ENCODE peak calls at places on chromosomes 1 and 21, in ten cellular contexts. One of them, this sample, is unnamed.

GRCh38 chr1:36876990-36877389 is 157.3 kb downstream of the GRIK3 start:
- DNase-seq in body of pancreas: no peak
- DNase-seq in T follicular helper cell: no peak
- DNase-seq in COR-L47: no peak
- DNase-seq in memory B cell: no peak
- DNase-seq in type B pancreatic cell: peak; percentile 11
- DNase-seq in A549: no peak
- DNase-seq in activated CD4-positive, alpha-beta T cell treated with anti-CD3 and anti-CD28 coated beads, Interleukin-2, amount 50 U/mL, for 48 hours: no peak
- DNase-seq in dermis microvascular lymphatic vessel endothelial cell: no peak
- DNase-seq in smooth muscle cell of the brain vasculature: no peak
- DNase-seq in this sample: no peak

GRCh38 chr1:68120136-68120791 is 69.8 kb upstream of the DIRAS3 start:
- DNase-seq in body of pancreas: peak; percentile 71
- DNase-seq in T follicular helper cell: no peak
- DNase-seq in COR-L47: peak; percentile 49
- DNase-seq in memory B cell: peak; percentile 40
- DNase-seq in type B pancreatic cell: no peak
- DNase-seq in A549: peak; percentile 31
- DNase-seq in activated CD4-positive, alpha-beta T cell treated with anti-CD3 and anti-CD28 coated beads, Interleukin-2, amount 50 U/mL, for 48 hours: peak; percentile 13
- DNase-seq in dermis microvascular lymphatic vessel endothelial cell: peak; percentile 61
- DNase-seq in smooth muscle cell of the brain vasculature: peak; percentile 74
- DNase-seq in this sample: no peak

GRCh38 chr1:201119826-201120225 is 7.2 kb downstream of the ASCL5 start:
- DNase-seq in body of pancreas: no peak
- DNase-seq in T follicular helper cell: no peak
- DNase-seq in COR-L47: peak; percentile 8
- DNase-seq in memory B cell: no peak
- DNase-seq in type B pancreatic cell: no peak
- DNase-seq in A549: no peak
- DNase-seq in activated CD4-positive, alpha-beta T cell treated with anti-CD3 and anti-CD28 coated beads, Interleukin-2, amount 50 U/mL, for 48 hours: no peak
- DNase-seq in dermis microvascular lymphatic vessel endothelial cell: no peak
- DNase-seq in smooth muscle cell of the brain vasculature: no peak
- DNase-seq in this sample: no peak

GRCh38 chr1:113905435-113905861 is 322 bp downstream of the DCLRE1B start:
- DNase-seq in body of pancreas: no peak
- DNase-seq in T follicular helper cell: no peak
- DNase-seq in COR-L47: peak; percentile 15
- DNase-seq in memory B cell: no peak
- DNase-seq in type B pancreatic cell: no peak
- DNase-seq in A549: no peak
- DNase-seq in activated CD4-positive, alpha-beta T cell treated with anti-CD3 and anti-CD28 coated beads, Interleukin-2, amount 50 U/mL, for 48 hours: peak; percentile 41
- DNase-seq in dermis microvascular lymphatic vessel endothelial cell: no peak
- DNase-seq in smooth muscle cell of the brain vasculature: no peak
- DNase-seq in this sample: no peak

GRCh38 chr1:145995964-145996432 is 381 bp downstream of the TXNIP start:
- DNase-seq in body of pancreas: no peak
- DNase-seq in T follicular helper cell: no peak
- DNase-seq in COR-L47: peak; percentile 14
- DNase-seq in memory B cell: no peak
- DNase-seq in type B pancreatic cell: no peak
- DNase-seq in A549: no peak
- DNase-seq in activated CD4-positive, alpha-beta T cell treated with anti-CD3 and anti-CD28 coated beads, Interleukin-2, amount 50 U/mL, for 48 hours: no peak
- DNase-seq in dermis microvascular lymphatic vessel endothelial cell: no peak
- DNase-seq in smooth muscle cell of the brain vasculature: no peak
- DNase-seq in this sample: no peak

GRCh38 chr1:20658166-20658915 is 2.8 kb downstream of the DDOST start:
- DNase-seq in body of pancreas: no peak
- DNase-seq in T follicular helper cell: no peak
- DNase-seq in COR-L47: no peak
- DNase-seq in memory B cell: no peak
- DNase-seq in type B pancreatic cell: no peak
- DNase-seq in A549: no peak
- DNase-seq in activated CD4-positive, alpha-beta T cell treated with anti-CD3 and anti-CD28 coated beads, Interleukin-2, amount 50 U/mL, for 48 hours: no peak
- DNase-seq in dermis microvascular lymphatic vessel endothelial cell: no peak
- DNase-seq in smooth muscle cell of the brain vasculature: no peak
- DNase-seq in this sample: no peak

GRCh38 chr21:34817821-34818662 is 149.2 kb downstream of the CLIC6 start:
- DNase-seq in body of pancreas: no peak
- DNase-seq in T follicular helper cell: no peak
- DNase-seq in COR-L47: no peak
- DNase-seq in memory B cell: no peak
- DNase-seq in type B pancreatic cell: no peak
- DNase-seq in A549: no peak
- DNase-seq in activated CD4-positive, alpha-beta T cell treated with anti-CD3 and anti-CD28 coated beads, Interleukin-2, amount 50 U/mL, for 48 hours: no peak
- DNase-seq in dermis microvascular lymphatic vessel endothelial cell: no peak
- DNase-seq in smooth muscle cell of the brain vasculature: no peak
- DNase-seq in this sample: no peak

GRCh38 chr1:51284487-51284954 is 45.8 kb downstream of the TTC39A start:
- DNase-seq in body of pancreas: peak; percentile 76
- DNase-seq in T follicular helper cell: no peak
- DNase-seq in COR-L47: peak; percentile 40
- DNase-seq in memory B cell: no peak
- DNase-seq in type B pancreatic cell: no peak
- DNase-seq in A549: no peak
- DNase-seq in activated CD4-positive, alpha-beta T cell treated with anti-CD3 and anti-CD28 coated beads, Interleukin-2, amount 50 U/mL, for 48 hours: no peak
- DNase-seq in dermis microvascular lymphatic vessel endothelial cell: no peak
- DNase-seq in smooth muscle cell of the brain vasculature: no peak
- DNase-seq in this sample: no peak

GRCh38 chr1:170791941-170792340 is 128.0 kb downstream of the PRRX1 start:
- DNase-seq in body of pancreas: no peak
- DNase-seq in T follicular helper cell: no peak
- DNase-seq in COR-L47: no peak
- DNase-seq in memory B cell: no peak
- DNase-seq in type B pancreatic cell: no peak
- DNase-seq in A549: no peak
- DNase-seq in activated CD4-positive, alpha-beta T cell treated with anti-CD3 and anti-CD28 coated beads, Interleukin-2, amount 50 U/mL, for 48 hours: no peak
- DNase-seq in dermis microvascular lymphatic vessel endothelial cell: no peak
- DNase-seq in smooth muscle cell of the brain vasculature: no peak
- DNase-seq in this sample: no peak

GRCh38 chr1:234683856-234684632 is 74.1 kb upstream of the IRF2BP2 start:
- DNase-seq in body of pancreas: peak; percentile 95
- DNase-seq in T follicular helper cell: no peak
- DNase-seq in COR-L47: no peak
- DNase-seq in memory B cell: no peak
- DNase-seq in type B pancreatic cell: no peak
- DNase-seq in A549: peak; percentile 76
- DNase-seq in activated CD4-positive, alpha-beta T cell treated with anti-CD3 and anti-CD28 coated beads, Interleukin-2, amount 50 U/mL, for 48 hours: no peak
- DNase-seq in dermis microvascular lymphatic vessel endothelial cell: peak; percentile 30
- DNase-seq in smooth muscle cell of the brain vasculature: no peak
- DNase-seq in this sample: no peak

GRCh38 chr1:162070094-162070748 is 730 bp downstream of the NOS1AP start:
- DNase-seq in body of pancreas: peak; percentile 65
- DNase-seq in T follicular helper cell: no peak
- DNase-seq in COR-L47: no peak
- DNase-seq in memory B cell: no peak
- DNase-seq in type B pancreatic cell: peak; percentile 71
- DNase-seq in A549: peak; percentile 8
- DNase-seq in activated CD4-positive, alpha-beta T cell treated with anti-CD3 and anti-CD28 coated beads, Interleukin-2, amount 50 U/mL, for 48 hours: no peak
- DNase-seq in dermis microvascular lymphatic vessel endothelial cell: no peak
- DNase-seq in smooth muscle cell of the brain vasculature: no peak
- DNase-seq in this sample: no peak

GRCh38 chr1:41539999-41540398 is 55.5 kb upstream of the EDN2 start:
- DNase-seq in body of pancreas: no peak
- DNase-seq in T follicular helper cell: no peak
- DNase-seq in COR-L47: no peak
- DNase-seq in memory B cell: no peak
- DNase-seq in type B pancreatic cell: no peak
- DNase-seq in A549: no peak
- DNase-seq in activated CD4-positive, alpha-beta T cell treated with anti-CD3 and anti-CD28 coated beads, Interleukin-2, amount 50 U/mL, for 48 hours: no peak
- DNase-seq in dermis microvascular lymphatic vessel endothelial cell: no peak
- DNase-seq in smooth muscle cell of the brain vasculature: no peak
- DNase-seq in this sample: no peak

GRCh38 chr1:30449428-30450147 is 273.8 kb downstream of the MATN1 start:
- DNase-seq in body of pancreas: no peak
- DNase-seq in T follicular helper cell: no peak
- DNase-seq in COR-L47: no peak
- DNase-seq in memory B cell: no peak
- DNase-seq in type B pancreatic cell: peak; percentile 29
- DNase-seq in A549: no peak
- DNase-seq in activated CD4-positive, alpha-beta T cell treated with anti-CD3 and anti-CD28 coated beads, Interleukin-2, amount 50 U/mL, for 48 hours: no peak
- DNase-seq in dermis microvascular lymphatic vessel endothelial cell: no peak
- DNase-seq in smooth muscle cell of the brain vasculature: no peak
- DNase-seq in this sample: no peak

GRCh38 chr1:199123615-199124014 is 484.8 kb downstream of the PTPRC start:
- DNase-seq in body of pancreas: no peak
- DNase-seq in T follicular helper cell: no peak
- DNase-seq in COR-L47: no peak
- DNase-seq in memory B cell: no peak
- DNase-seq in type B pancreatic cell: no peak
- DNase-seq in A549: no peak
- DNase-seq in activated CD4-positive, alpha-beta T cell treated with anti-CD3 and anti-CD28 coated beads, Interleukin-2, amount 50 U/mL, for 48 hours: no peak
- DNase-seq in dermis microvascular lymphatic vessel endothelial cell: no peak
- DNase-seq in smooth muscle cell of the brain vasculature: no peak
- DNase-seq in this sample: no peak

GRCh38 chr1:33292726-33293340 is 28.1 kb downstream of the A3GALT2 start:
- DNase-seq in body of pancreas: peak; percentile 23
- DNase-seq in T follicular helper cell: no peak
- DNase-seq in COR-L47: no peak
- DNase-seq in memory B cell: no peak
- DNase-seq in type B pancreatic cell: no peak
- DNase-seq in A549: no peak
- DNase-seq in activated CD4-positive, alpha-beta T cell treated with anti-CD3 and anti-CD28 coated beads, Interleukin-2, amount 50 U/mL, for 48 hours: no peak
- DNase-seq in dermis microvascular lymphatic vessel endothelial cell: no peak
- DNase-seq in smooth muscle cell of the brain vasculature: no peak
- DNase-seq in this sample: no peak

GRCh38 chr1:234528073-234528865 is 49.3 kb upstream of the TARBP1 start:
- DNase-seq in body of pancreas: no peak
- DNase-seq in T follicular helper cell: no peak
- DNase-seq in COR-L47: no peak
- DNase-seq in memory B cell: no peak
- DNase-seq in type B pancreatic cell: no peak
- DNase-seq in A549: no peak
- DNase-seq in activated CD4-positive, alpha-beta T cell treated with anti-CD3 and anti-CD28 coated beads, Interleukin-2, amount 50 U/mL, for 48 hours: no peak
- DNase-seq in dermis microvascular lymphatic vessel endothelial cell: no peak
- DNase-seq in smooth muscle cell of the brain vasculature: no peak
- DNase-seq in this sample: no peak

GRCh38 chr1:165306543-165307434 is 49.7 kb downstream of the LMX1A start:
- DNase-seq in body of pancreas: no peak
- DNase-seq in T follicular helper cell: no peak
- DNase-seq in COR-L47: no peak
- DNase-seq in memory B cell: no peak
- DNase-seq in type B pancreatic cell: no peak
- DNase-seq in A549: no peak
- DNase-seq in activated CD4-positive, alpha-beta T cell treated with anti-CD3 and anti-CD28 coated beads, Interleukin-2, amount 50 U/mL, for 48 hours: no peak
- DNase-seq in dermis microvascular lymphatic vessel endothelial cell: no peak
- DNase-seq in smooth muscle cell of the brain vasculature: no peak
- DNase-seq in this sample: no peak